ENCODE peak calls at places on chromosomes 2 and 18, in four cellular contexts. One of them, this sample, is unnamed. For H3K4me1, the result is how much of the 10 kb centered on the place peaks cover.

GRCh38 chr2:140600116-140600515 is 1530.7 kb downstream of the LRP1B start:
- DNase-seq in HepG2: no peak
- DNase-seq in ovary: no peak
- DNase-seq in esophagus squamous epithelium: no peak
- DNase-seq in this sample: no peak

GRCh38 chr2:200592414-200593075 is 6.7 kb downstream of the AOX1 start:
- DNase-seq in ovary: no peak
- DNase-seq in esophagus squamous epithelium: no peak
- DNase-seq in HepG2: peak
- DNase-seq in this sample: no peak

GRCh38 chr2:197388866-197389587 is 45.8 kb downstream of the SF3B1 start:
- DNase-seq in ovary: no peak
- DNase-seq in esophagus squamous epithelium: no peak
- DNase-seq in HepG2: no peak
- DNase-seq in this sample: no peak

GRCh38 chr18:12109836-12110235 is 16.2 kb downstream of the ANKRD62 start:
- DNase-seq in HepG2: no peak
- DNase-seq in ovary: no peak
- DNase-seq in esophagus squamous epithelium: no peak
- DNase-seq in this sample: no peak

GRCh38 chr18:49399003-49399402 is 61.4 kb downstream of the DYM start:
- DNase-seq in esophagus squamous epithelium: no peak
- DNase-seq in ovary: no peak
- DNase-seq in HepG2: no peak
- DNase-seq in this sample: no peak

GRCh38 chr2:194566907-194567660 is 1089.9 kb upstream of the SLC39A10 start:
- DNase-seq in ovary: no peak
- DNase-seq in HepG2: no peak
- DNase-seq in esophagus squamous epithelium: no peak
- DNase-seq in this sample: no peak

GRCh38 chr2:1081411-1082225 is 131.0 kb downstream of the SNTG2 start:
- DNase-seq in esophagus squamous epithelium: no peak
- DNase-seq in ovary: no peak
- DNase-seq in HepG2: no peak
- DNase-seq in this sample: peak

GRCh38 chr2:10285578-10286198 is 17.0 kb upstream of the HPCAL1 start:
- DNase-seq in HepG2: peak
- DNase-seq in esophagus squamous epithelium: no peak
- DNase-seq in ovary: no peak
- DNase-seq in this sample: no peak

GRCh38 chr2:68386362-68386761 is 21.3 kb downstream of the PLEK start:
- DNase-seq in HepG2: no peak
- DNase-seq in esophagus squamous epithelium: no peak
- DNase-seq in ovary: no peak
- DNase-seq in this sample: no peak

GRCh38 chr2:136363921-136364320 is 246.0 kb upstream of the CXCR4 start:
- DNase-seq in ovary: no peak
- DNase-seq in HepG2: no peak
- DNase-seq in esophagus squamous epithelium: no peak
- DNase-seq in this sample: peak

GRCh38 chr2:96354492-96354891 is 18.9 kb downstream of the NCAPH start:
- DNase-seq in ovary: no peak
- DNase-seq in esophagus squamous epithelium: no peak
- DNase-seq in HepG2: no peak
- DNase-seq in this sample: no peak

GRCh38 chr2:160144278-160144990 is 55.6 kb downstream of the ITGB6 start:
- DNase-seq in HepG2: no peak
- DNase-seq in ovary: no peak
- DNase-seq in esophagus squamous epithelium: no peak
- DNase-seq in this sample: no peak

GRCh38 chr2:32947484-32948143 is 861 bp downstream of the LTBP1 start:
- DNase-seq in HepG2: no peak
- DNase-seq in esophagus squamous epithelium: no peak
- DNase-seq in ovary: peak
- DNase-seq in this sample: peak

GRCh38 chr2:238719641-238720040 is 128.2 kb upstream of the TWIST2 start:
- DNase-seq in esophagus squamous epithelium: no peak
- DNase-seq in ovary: no peak
- DNase-seq in HepG2: no peak
- DNase-seq in this sample: peak

GRCh38 chr2:231395188-231396057 is at the start of gene B3GNT7:
- DNase-seq in esophagus squamous epithelium: no peak
- DNase-seq in ovary: peak
- DNase-seq in HepG2: no peak
- DNase-seq in this sample: no peak

GRCh38 chr2:150225030-150225429 is 262.4 kb downstream of the RND3 start:
- DNase-seq in esophagus squamous epithelium: no peak
- DNase-seq in ovary: no peak
- DNase-seq in HepG2: no peak
- DNase-seq in this sample: no peak

GRCh38 chr18:58909521-58909920 is 44.8 kb downstream of the ZNF532 start:
- DNase-seq in ovary: no peak
- DNase-seq in HepG2: no peak
- DNase-seq in esophagus squamous epithelium: no peak
- DNase-seq in this sample: no peak
- H3K4me1 ChIP-seq in ovary: under half
- H3K4me1 ChIP-seq in HepG2: under half
- H3K4me1 ChIP-seq in esophagus squamous epithelium: under half
- H3K4me1 ChIP-seq in this sample: under half

DNA sequence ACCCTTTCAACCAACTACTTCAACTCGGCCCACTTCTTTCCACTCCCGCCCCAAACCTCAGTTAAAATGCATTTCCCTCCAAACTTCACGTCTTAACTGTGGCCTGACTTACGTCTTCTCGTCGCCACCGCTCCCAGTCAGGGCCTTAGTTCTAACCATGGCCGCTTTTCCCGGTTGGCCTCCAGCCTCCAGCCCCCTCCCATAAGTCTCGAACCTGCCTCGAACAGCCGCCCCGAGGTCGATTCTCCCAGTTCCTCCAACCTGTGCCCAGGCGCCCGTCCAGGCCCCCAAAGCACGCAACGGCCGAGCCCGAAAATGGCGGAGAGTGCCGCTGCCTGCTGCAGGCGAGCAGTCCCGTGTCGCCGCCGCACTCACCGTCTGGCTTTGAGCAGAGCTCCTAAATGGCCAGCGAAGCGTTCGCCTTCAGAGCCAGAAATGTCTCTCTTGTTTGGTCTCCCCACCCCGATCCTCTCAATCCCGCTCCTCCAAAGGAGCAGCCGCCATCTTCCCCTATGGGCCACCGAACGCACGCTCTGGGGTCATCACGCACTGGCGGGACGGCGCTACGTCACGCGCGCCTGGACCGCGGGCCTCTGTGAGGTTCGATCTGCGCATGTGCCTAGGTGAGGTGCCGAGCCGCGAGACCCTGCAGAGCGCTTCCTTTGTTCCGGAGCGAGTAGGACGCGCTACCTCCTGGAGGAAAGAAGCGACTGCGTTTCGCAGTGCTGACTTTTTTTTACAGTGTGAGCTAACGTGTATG is at the start of gene WDR33:
- DNase-seq in esophagus squamous epithelium: peak
- DNase-seq in ovary: peak
- DNase-seq in HepG2: peak
- DNase-seq in this sample: peak
- TF ChIP-seq CTCF in esophagus squamous epithelium: peak
- TF ChIP-seq CTCF in ovary: peak
- TF ChIP-seq CTCF in HepG2: peak
- TF ChIP-seq CTCF in this sample: peak

GRCh38 chr2:168039885-168040284 is 207.5 kb downstream of the STK39 start:
- DNase-seq in esophagus squamous epithelium: no peak
- DNase-seq in HepG2: no peak
- DNase-seq in ovary: no peak
- DNase-seq in this sample: no peak

GRCh38 chr2:168047291-168047690 is 200.1 kb downstream of the STK39 start:
- DNase-seq in HepG2: peak
- DNase-seq in ovary: no peak
- DNase-seq in esophagus squamous epithelium: no peak
- DNase-seq in this sample: no peak

GRCh38 chr2:168050377-168050776 is 197.0 kb downstream of the STK39 start:
- DNase-seq in HepG2: no peak
- DNase-seq in esophagus squamous epithelium: no peak
- DNase-seq in ovary: no peak
- DNase-seq in this sample: no peak

GRCh38 chr2:168049609-168050008 is 197.8 kb downstream of the STK39 start:
- DNase-seq in HepG2: no peak
- DNase-seq in ovary: no peak
- DNase-seq in esophagus squamous epithelium: no peak
- DNase-seq in this sample: no peak

GRCh38 chr2:168044579-168044978 is 202.8 kb downstream of the STK39 start:
- DNase-seq in ovary: no peak
- DNase-seq in HepG2: no peak
- DNase-seq in esophagus squamous epithelium: no peak
- DNase-seq in this sample: no peak
- H3K4me1 ChIP-seq in ovary: under half
- H3K4me1 ChIP-seq in HepG2: under half
- H3K4me1 ChIP-seq in esophagus squamous epithelium: under half
- H3K4me1 ChIP-seq in this sample: under half

GRCh38 chr2:208304157-208304556 is 38.1 kb downstream of the PIKFYVE start:
- DNase-seq in HepG2: no peak
- DNase-seq in esophagus squamous epithelium: no peak
- DNase-seq in ovary: no peak
- DNase-seq in this sample: no peak
- TF ChIP-seq CTCF in HepG2: no peak
- TF ChIP-seq CTCF in esophagus squamous epithelium: no peak
- TF ChIP-seq CTCF in ovary: no peak
- TF ChIP-seq CTCF in this sample: no peak

DNA sequence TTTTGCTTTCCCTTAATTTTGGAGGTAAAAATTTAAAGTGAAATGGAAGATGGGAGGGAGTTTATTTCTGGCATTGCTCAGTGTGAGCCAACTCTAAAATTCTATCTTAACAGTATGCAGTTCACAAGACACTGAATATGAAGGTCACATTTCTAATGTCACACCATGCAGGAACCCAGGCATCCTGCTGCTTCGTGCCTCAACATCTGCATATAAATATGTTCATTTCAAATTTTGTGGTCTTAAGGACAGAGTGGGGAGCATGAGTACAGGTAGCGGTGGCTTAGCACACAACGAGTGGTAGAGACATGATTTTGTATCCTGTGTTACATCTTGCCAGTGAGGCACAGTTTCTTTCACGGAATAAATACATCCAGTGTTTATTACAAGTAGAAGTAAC is 102.4 kb downstream of the ARL4C start:
- DNase-seq in ovary: no peak
- DNase-seq in esophagus squamous epithelium: no peak
- DNase-seq in HepG2: no peak
- DNase-seq in this sample: no peak
- H3K4me1 ChIP-seq in ovary: under half
- H3K4me1 ChIP-seq in esophagus squamous epithelium: under half
- H3K4me1 ChIP-seq in HepG2: under half
- H3K4me1 ChIP-seq in this sample: under half

GRCh38 chr18:25334588-25334987 is 17.4 kb downstream of the ZNF521 start:
- DNase-seq in ovary: no peak
- DNase-seq in HepG2: no peak
- DNase-seq in esophagus squamous epithelium: no peak
- DNase-seq in this sample: no peak
- TF ChIP-seq CTCF in ovary: no peak
- TF ChIP-seq CTCF in HepG2: no peak
- TF ChIP-seq CTCF in esophagus squamous epithelium: no peak
- TF ChIP-seq CTCF in this sample: no peak

GRCh38 chr18:58286793-58287625 is 243.0 kb downstream of the NEDD4L start:
- DNase-seq in esophagus squamous epithelium: no peak
- DNase-seq in HepG2: peak
- DNase-seq in ovary: no peak
- DNase-seq in this sample: no peak

GRCh38 chr18:58288922-58289797 is 245.1 kb downstream of the NEDD4L start:
- DNase-seq in ovary: no peak
- DNase-seq in HepG2: no peak
- DNase-seq in esophagus squamous epithelium: no peak
- DNase-seq in this sample: no peak

GRCh38 chr18:58285731-58286130 is 241.7 kb downstream of the NEDD4L start:
- DNase-seq in ovary: no peak
- DNase-seq in HepG2: peak
- DNase-seq in esophagus squamous epithelium: no peak
- DNase-seq in this sample: no peak

GRCh38 chr18:58287626-58288289 is 243.7 kb downstream of the NEDD4L start:
- DNase-seq in HepG2: peak
- DNase-seq in esophagus squamous epithelium: no peak
- DNase-seq in ovary: no peak
- DNase-seq in this sample: no peak

DNA sequence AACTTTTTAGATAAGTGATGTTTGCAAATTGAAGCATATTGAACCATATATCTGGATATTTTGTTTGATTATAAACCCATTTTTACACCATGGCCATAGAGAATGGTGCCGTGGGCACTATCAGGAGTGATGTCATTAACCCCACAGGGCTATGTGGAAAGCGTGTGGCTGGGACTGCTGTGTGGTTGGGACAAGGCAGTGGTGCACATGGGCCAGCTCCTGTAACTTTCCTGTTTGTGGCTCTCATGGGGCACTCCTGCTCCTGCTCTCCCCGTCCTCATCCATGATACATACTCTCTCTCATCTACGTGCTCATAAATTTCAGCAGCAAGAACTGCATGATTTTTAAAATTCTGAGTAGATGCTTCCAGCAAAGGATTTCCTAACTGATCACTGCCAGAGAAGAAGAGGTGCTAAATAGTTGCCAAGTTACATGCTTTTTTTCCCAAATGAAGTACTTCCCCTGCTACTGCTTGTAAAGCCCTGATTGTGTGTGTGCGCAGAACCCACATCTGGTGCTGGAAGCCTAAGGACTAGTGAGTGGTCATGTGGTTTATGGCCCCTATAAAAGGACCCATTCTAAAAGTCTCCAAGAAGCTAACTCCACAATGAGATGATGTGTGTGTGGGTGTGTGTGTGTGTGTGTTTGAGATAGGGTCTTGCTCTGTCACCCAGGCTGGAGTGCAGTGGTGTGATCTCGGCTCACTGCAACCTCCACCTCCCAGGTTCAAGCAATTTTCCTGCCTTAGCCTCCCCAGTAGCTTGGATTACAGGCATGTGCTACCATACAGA is 240.9 kb downstream of the NEDD4L start:
- DNase-seq in esophagus squamous epithelium: no peak
- DNase-seq in HepG2: no peak
- DNase-seq in ovary: no peak
- DNase-seq in this sample: no peak
- H3K4me1 ChIP-seq in esophagus squamous epithelium: half or more
- H3K4me1 ChIP-seq in HepG2: half or more
- H3K4me1 ChIP-seq in ovary: under half
- H3K4me1 ChIP-seq in this sample: under half

GRCh38 chr18:79924814-79925655 is 26.4 kb downstream of the SLC66A2 start:
- DNase-seq in ovary: peak
- DNase-seq in esophagus squamous epithelium: no peak
- DNase-seq in HepG2: no peak
- DNase-seq in this sample: no peak
- TF ChIP-seq CTCF in ovary: no peak
- TF ChIP-seq CTCF in esophagus squamous epithelium: no peak
- TF ChIP-seq CTCF in HepG2: no peak
- TF ChIP-seq CTCF in this sample: peak

GRCh38 chr2:71886241-71886640 is 261.4 kb downstream of the CYP26B1 start:
- DNase-seq in esophagus squamous epithelium: no peak
- DNase-seq in HepG2: no peak
- DNase-seq in ovary: no peak
- DNase-seq in this sample: no peak
- H3K4me1 ChIP-seq in esophagus squamous epithelium: under half
- H3K4me1 ChIP-seq in HepG2: under half
- H3K4me1 ChIP-seq in ovary: under half
- H3K4me1 ChIP-seq in this sample: under half

DNA sequence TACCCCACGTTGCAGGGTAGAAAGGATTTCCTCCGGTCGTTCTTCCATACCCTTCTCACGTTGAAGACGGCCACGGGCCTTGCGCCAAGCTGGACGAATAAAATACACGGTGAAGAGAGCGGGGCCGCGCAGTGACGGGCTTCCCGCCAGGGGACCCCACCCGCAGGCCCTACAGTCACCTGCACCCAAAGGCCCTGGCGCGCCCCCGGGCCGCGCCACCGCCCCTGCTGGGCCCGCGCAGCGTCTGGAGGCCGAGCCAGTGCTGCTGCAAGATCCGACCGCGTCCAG is 199 bp downstream of the FBXO15 start:
- DNase-seq in HepG2: no peak
- DNase-seq in esophagus squamous epithelium: no peak
- DNase-seq in ovary: no peak
- DNase-seq in this sample: no peak
- TF ChIP-seq CTCF in HepG2: no peak
- TF ChIP-seq CTCF in esophagus squamous epithelium: no peak
- TF ChIP-seq CTCF in ovary: no peak
- TF ChIP-seq CTCF in this sample: no peak